ENCODE peak calls at places on chromosomes 2 and 18, in nine cellular contexts. R, I, P, M, O, B, Y, F and Z are unnamed samples.

GRCh38 chr2:72103161-72103560 is 44.5 kb downstream of the CYP26B1 start:
- DNase-seq in R (no peak), I (no peak), P (no peak), M (no peak), O (no peak), B (no peak), Y (no peak), F (no peak), Z (no peak)

GRCh38 chr18:42850174-42850766 is 265.2 kb downstream of the RIT2 start:
- DNase-seq in R (no peak), I (no peak), P (no peak), M (no peak), O (no peak), B (peak; percentile 13), Y (no peak), F (no peak), Z (no peak)

GRCh38 chr2:19743641-19744040 is 158.1 kb downstream of the TTC32 start:
- DNase-seq in R (no peak), I (no peak), P (no peak), M (no peak), O (no peak), B (no peak), Y (no peak), F (no peak), Z (no peak)

GRCh38 chr2:19714926-19715325 is 186.9 kb downstream of the TTC32 start:
- DNase-seq in R (no peak), I (no peak), P (no peak), M (no peak), O (no peak), B (no peak), Y (no peak), F (no peak), Z (no peak)

GRCh38 chr2:180694445-180695421 is 285.7 kb upstream of the UBE2E3 start:
- DNase-seq in R (no peak), I (no peak), P (no peak), M (no peak), O (no peak), B (no peak), Y (no peak), F (no peak), Z (no peak)

GRCh38 chr2:43518182-43518581 is 77.7 kb downstream of the THADA start:
- DNase-seq in R (no peak), I (no peak), P (peak; percentile 30), M (no peak), O (no peak), B (no peak), Y (peak; percentile 68), F (no peak), Z (no peak)

GRCh38 chr2:68789603-68790002 is 55.0 kb downstream of the ARHGAP25 start:
- DNase-seq in R (no peak), I (peak; percentile 82), P (no peak), M (no peak), O (no peak), B (no peak), Y (no peak), F (no peak), Z (no peak)

GRCh38 chr18:46343456-46343855 is 239.3 kb downstream of the HAUS1 start:
- DNase-seq in R (no peak), I (no peak), P (no peak), M (no peak), O (no peak), B (no peak), Y (no peak), F (peak; percentile 25), Z (no peak)

GRCh38 chr2:160920791-160921303 is 239.4 kb upstream of the TANK start:
- DNase-seq in R (peak; percentile 46), I (no peak), P (peak; percentile 97), M (peak; percentile 68), O (no peak), B (peak; percentile 55), Y (no peak), F (peak; percentile 64), Z (peak; percentile 97)

GRCh38 chr2:19846030-19846429 is 55.8 kb downstream of the TTC32 start:
- DNase-seq in R (no peak), I (no peak), P (peak; percentile 27), M (no peak), O (no peak), B (no peak), Y (peak; percentile 48), F (no peak), Z (no peak)

GRCh38 chr18:64271264-64271663 is 122.4 kb upstream of the LINC00305 start:
- DNase-seq in R (no peak), I (no peak), P (no peak), M (no peak), O (no peak), B (no peak), Y (no peak), F (no peak), Z (no peak)

GRCh38 chr2:37526323-37526722 is 145.1 kb downstream of the CDC42EP3 start:
- DNase-seq in R (no peak), I (no peak), P (no peak), M (no peak), O (no peak), B (peak; percentile 25), Y (peak; percentile 4), F (no peak), Z (peak; percentile 44)

GRCh38 chr2:128162266-128162665 is 71.3 kb downstream of the UGGT1 start:
- DNase-seq in R (no peak), I (no peak), P (no peak), M (no peak), O (peak; percentile 42), B (no peak), Y (no peak), F (no peak), Z (no peak)

GRCh38 chr2:101815739-101816391 is 118.4 kb downstream of the MAP4K4 start:
- DNase-seq in R (no peak), I (no peak), P (peak; percentile 32), M (no peak), O (no peak), B (no peak), Y (no peak), F (no peak), Z (peak; percentile 73)

GRCh38 chr18:58897994-58898393 is 33.3 kb downstream of the ZNF532 start:
- DNase-seq in R (no peak), I (no peak), P (no peak), M (no peak), O (no peak), B (no peak), Y (no peak), F (no peak), Z (no peak)
- H3K4me3 ChIP-seq in R (no peak overlapping the region), I (no peak overlapping the region), P (no peak overlapping the region), M (no peak overlapping the region), O (no peak overlapping the region), B (no peak overlapping the region), Y (no peak overlapping the region), F (no peak overlapping the region), Z (no peak overlapping the region)

DNA sequence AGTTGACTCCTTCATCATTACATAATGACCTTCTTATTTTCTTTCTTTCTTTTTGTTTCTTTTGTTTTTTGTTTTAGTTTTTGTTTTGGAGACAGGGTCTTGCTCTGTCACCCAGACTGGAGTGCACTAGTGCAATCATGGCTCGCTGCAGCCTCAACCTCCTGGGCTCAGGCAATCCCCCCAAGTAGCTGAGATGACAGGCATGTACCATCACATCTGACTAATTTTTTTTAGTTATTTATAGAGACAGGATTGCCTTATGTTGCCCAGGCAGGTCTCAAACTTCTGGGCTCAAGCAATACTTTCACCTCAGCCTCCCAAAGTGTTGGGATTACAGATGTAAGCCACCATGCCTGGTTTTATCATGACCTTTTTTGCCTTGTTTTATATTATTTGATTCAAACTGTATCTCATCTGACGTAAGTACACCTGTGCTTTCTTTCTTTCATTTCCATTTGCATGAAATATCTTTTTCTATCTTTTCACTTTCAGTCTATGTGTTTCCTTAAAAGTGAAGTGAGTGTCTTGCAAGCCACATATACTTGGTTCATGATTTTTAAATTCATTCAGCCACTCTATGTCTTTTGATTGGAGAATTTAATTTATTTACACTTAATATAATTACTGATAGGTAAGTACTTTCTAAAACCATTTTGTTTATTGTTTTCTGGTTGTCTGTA is 39.1 kb downstream of the SP100 start:
- DNase-seq in R (no peak), I (peak; percentile 50), P (no peak), M (no peak), O (no peak), B (no peak), Y (no peak), F (no peak), Z (no peak)
- H3K4me3 ChIP-seq in R (no peak overlapping the region), I (no peak overlapping the region), P (no peak overlapping the region), M (no peak overlapping the region), O (no peak overlapping the region), B (no peak overlapping the region), Y (no peak overlapping the region), F (no peak overlapping the region), Z (no peak overlapping the region)

DNA sequence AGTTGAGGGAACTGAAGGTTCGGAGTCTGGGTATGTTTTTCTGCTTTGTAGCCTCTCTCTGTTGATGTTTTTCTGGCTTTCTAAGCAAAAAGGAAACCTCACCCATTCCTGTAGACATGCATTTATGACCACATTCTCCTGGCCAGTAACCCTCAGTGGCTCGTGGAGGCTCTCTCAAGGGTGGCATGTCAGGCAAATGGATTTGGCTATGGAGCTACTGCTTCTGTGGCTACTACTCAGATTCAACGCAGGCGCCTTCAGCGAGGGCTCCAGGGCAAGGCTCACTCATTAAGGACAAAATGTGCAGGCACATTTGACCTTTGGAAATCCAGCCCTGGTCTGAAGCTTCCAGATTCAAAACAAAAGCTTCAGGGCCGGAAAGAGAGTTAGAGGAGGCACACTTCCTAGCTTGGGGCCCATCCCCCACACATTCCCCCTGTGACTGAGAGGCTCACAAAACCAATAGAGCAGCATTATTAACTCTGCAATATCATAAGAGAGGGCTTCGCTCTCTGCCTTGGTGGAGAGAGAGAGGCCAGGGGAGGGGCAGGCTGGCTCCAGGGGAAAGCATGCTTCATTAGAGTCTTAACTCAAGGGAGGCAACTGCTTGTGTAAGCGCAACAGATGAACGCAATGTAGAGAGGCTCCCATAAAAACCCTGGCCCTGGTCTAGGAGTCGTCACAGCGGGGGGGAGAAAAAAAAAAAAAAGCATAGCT is 22.1 kb downstream of the KLF7 start:
- DNase-seq in R (peak; percentile 71), I (peak; percentile 38), P (peak; percentile 89), M (no peak), O (peak; percentile 79), B (peak; percentile 61), Y (no peak), F (peak; percentile 90), Z (peak; percentile 73)
- H3K4me3 ChIP-seq in R (peak overlapping the region; percentile 3), I (peak overlapping the region; percentile 19), P (no peak overlapping the region), M (peak overlapping the region; percentile 10), O (peak overlapping the region; percentile 24), B (no peak overlapping the region), Y (no peak overlapping the region), F (peak overlapping the region; percentile 20), Z (no peak overlapping the region)

GRCh38 chr2:70094171-70094977 is 7.1 kb downstream of the PCBP1 start:
- DNase-seq in R (no peak), I (no peak), P (no peak), M (peak; percentile 24), O (no peak), B (no peak), Y (no peak), F (peak; percentile 44), Z (no peak)

GRCh38 chr2:70091816-70092215 is 4.5 kb downstream of the PCBP1 start:
- DNase-seq in R (no peak), I (no peak), P (no peak), M (no peak), O (no peak), B (no peak), Y (no peak), F (no peak), Z (no peak)

GRCh38 chr2:70095833-70096670 is 8.8 kb downstream of the PCBP1 start:
- DNase-seq in R (no peak), I (no peak), P (no peak), M (no peak), O (no peak), B (no peak), Y (no peak), F (peak; percentile 59), Z (no peak)

GRCh38 chr2:70098032-70098431 is 10.8 kb downstream of the PCBP1 start:
- DNase-seq in R (no peak), I (no peak), P (no peak), M (no peak), O (no peak), B (no peak), Y (no peak), F (no peak), Z (no peak)

GRCh38 chr2:70094978-70095832 is 7.9 kb downstream of the PCBP1 start:
- DNase-seq in R (peak; percentile 77), I (peak; percentile 66), P (peak; percentile 64), M (no peak), O (peak; percentile 85), B (no peak), Y (peak; percentile 93), F (peak; percentile 81), Z (peak; percentile 50)
- H3K4me3 ChIP-seq in R (peak overlapping the region; percentile 11), I (peak overlapping the region; percentile 15), P (no peak overlapping the region), M (no peak overlapping the region), O (no peak overlapping the region), B (no peak overlapping the region), Y (no peak overlapping the region), F (no peak overlapping the region), Z (no peak overlapping the region)